ENCODE peak calls at places on chromosome 12, in four cellular contexts. H, U, K and E are unnamed samples.

GRCh38 chr12:115323223-115323905 is 639.4 kb upstream of the TBX3 start:
- DNase-seq in H (no peak), U (no peak), K (no peak), E (no peak)

GRCh38 chr12:99523853-99524252 is 123.7 kb upstream of the GARIN6 start:
- DNase-seq in H (no peak), U (no peak), K (no peak), E (no peak)

GRCh38 chr12:100868487-100868886 is 73.9 kb downstream of the ANO4 start:
- DNase-seq in H (no peak), U (no peak), K (no peak), E (no peak)

GRCh38 chr12:100020370-100020769 is 35.6 kb upstream of the ANKS1B start:
- DNase-seq in H (no peak), U (no peak), K (no peak), E (no peak)

GRCh38 chr12:117884161-117884560 is 84.6 kb downstream of the KSR2 start:
- DNase-seq in H (no peak), U (no peak), K (peak; percentile 19), E (no peak)

GRCh38 chr12:39033789-39034188 is 128.4 kb upstream of the CPNE8 start:
- DNase-seq in H (no peak), U (no peak), K (no peak), E (no peak)

GRCh38 chr12:104596128-104596799 is 139.5 kb downstream of the CHST11 start:
- DNase-seq in H (no peak), U (no peak), K (no peak), E (no peak)

GRCh38 chr12:123931686-123932321 is 40.8 kb downstream of the CCDC92 start:
- DNase-seq in H (no peak), U (no peak), K (no peak), E (no peak)

GRCh38 chr12:3795096-3795799 is 42.3 kb upstream of the CRACR2A start:
- DNase-seq in H (no peak), U (no peak), K (no peak), E (no peak)

GRCh38 chr12:546265-546919 is 86.7 kb downstream of the B4GALNT3 start:
- DNase-seq in H (no peak), U (no peak), K (no peak), E (no peak)

GRCh38 chr12:115324949-115325638 is 641.1 kb upstream of the TBX3 start:
- DNase-seq in H (no peak), U (no peak), K (no peak), E (no peak)

GRCh38 chr12:123917337-123917850 is 55.2 kb downstream of the CCDC92 start:
- DNase-seq in H (no peak), U (no peak), K (no peak), E (no peak)

GRCh38 chr12:6234214-6234613 is 34.0 kb downstream of the CD9 start:
- DNase-seq in H (no peak), U (no peak), K (no peak), E (no peak)

GRCh38 chr12:5305425-5305824 is 126.5 kb upstream of the NTF3 start:
- DNase-seq in H (no peak), U (no peak), K (peak; percentile 26), E (peak; percentile 34)

GRCh38 chr12:57624441-57625220 is 8.4 kb downstream of the B4GALNT1 start:
- DNase-seq in H (no peak), U (no peak), K (no peak), E (no peak)

GRCh38 chr12:110343921-110344555 is 59.5 kb downstream of the ANAPC7 start:
- DNase-seq in H (no peak), U (no peak), K (no peak), E (no peak)

GRCh38 chr12:3097836-3098235 is 20.7 kb downstream of the TSPAN9 start:
- DNase-seq in H (no peak), U (no peak), K (no peak), E (no peak)

GRCh38 chr12:109560867-109561710 is 12.2 kb downstream of the MMAB start:
- DNase-seq in H (no peak), U (no peak), K (no peak), E (no peak)

GRCh38 chr12:120265483-120266179 is at the start of gene PXN:
- DNase-seq in H (peak; percentile 92), U (peak; percentile 88), K (peak; percentile 87), E (peak; percentile 27)

GRCh38 chr12:78359530-78359929 is 505.0 kb upstream of the SYT1 start:
- DNase-seq in H (no peak), U (peak; percentile 80), K (peak; percentile 62), E (peak; percentile 84)

GRCh38 chr12:19186722-19187661 is 57.5 kb downstream of the PLEKHA5 start:
- DNase-seq in H (no peak), U (no peak), K (no peak), E (no peak)

GRCh38 chr12:67842124-67842523 is 147.1 kb upstream of the IFNG-AS1 start:
- DNase-seq in H (no peak), U (no peak), K (no peak), E (no peak)

GRCh38 chr12:123979566-123979965 is 6.6 kb downstream of the ZNF664 start:
- DNase-seq in H (no peak), U (no peak), K (no peak), E (no peak)

GRCh38 chr12:120359159-120359527 is 9.8 kb downstream of the MSI1 start:
- DNase-seq in H (no peak), U (no peak), K (no peak), E (no peak)

GRCh38 chr12:90991952-90992465 is 12.8 kb downstream of the EPYC start:
- DNase-seq in H (no peak), U (no peak), K (no peak), E (no peak)

GRCh38 chr12:80321653-80322052 is 122.4 kb upstream of the PTPRQ start:
- DNase-seq in H (no peak), U (no peak), K (no peak), E (no peak)

GRCh38 chr12:130514149-130514551 is 176.5 kb downstream of the PIWIL1 start:
- DNase-seq in H (no peak), U (no peak), K (no peak), E (no peak)